ENCODE peak calls at places on chromosome 7, in seven cellular contexts. L, C, B, E, P, N and U are unnamed samples.

GRCh38 chr7:17367502-17367901 is 69.0 kb downstream of the AHR start:
- DNase-seq in L (no peak), C (no peak), B (no peak), E (no peak), P (no peak), N (no peak), U (no peak)

GRCh38 chr7:116025098-116025809 is 5.3 kb downstream of the TFEC start:
- DNase-seq in L (no peak), C (no peak), B (no peak), E (no peak), P (no peak), N (no peak), U (no peak)

GRCh38 chr7:46059308-46060020 is 138.4 kb upstream of the IGFBP3 start:
- DNase-seq in L (no peak), C (no peak), B (no peak), E (no peak), P (no peak), N (no peak), U (no peak)

GRCh38 chr7:30285531-30286284 is 1.3 kb downstream of the ZNRF2 start:
- DNase-seq in L (no peak), C (peak), B (no peak), E (peak), P (peak), N (peak), U (peak)

GRCh38 chr7:100153713-100154519 is 4.6 kb downstream of the TRAPPC14 start:
- DNase-seq in L (no peak), C (no peak), B (no peak), E (peak), P (peak), N (no peak), U (no peak)

GRCh38 chr7:144588535-144588934 is 185.0 kb upstream of the NOBOX start:
- DNase-seq in L (no peak), C (no peak), B (no peak), E (no peak), P (no peak), N (no peak), U (no peak)

GRCh38 chr7:82778021-82778420 is 334.4 kb upstream of the CACNA2D1 start:
- DNase-seq in L (no peak), C (no peak), B (no peak), E (no peak), P (no peak), N (no peak), U (no peak)

GRCh38 chr7:51666751-51667150 is 350.1 kb upstream of the COBL start:
- DNase-seq in L (no peak), C (no peak), B (no peak), E (peak), P (no peak), N (no peak), U (no peak)

GRCh38 chr7:28096713-28097112 is 83.9 kb downstream of the JAZF1 start:
- DNase-seq in L (peak), C (peak), B (peak), E (peak), P (peak), N (no peak), U (peak)

DNA sequence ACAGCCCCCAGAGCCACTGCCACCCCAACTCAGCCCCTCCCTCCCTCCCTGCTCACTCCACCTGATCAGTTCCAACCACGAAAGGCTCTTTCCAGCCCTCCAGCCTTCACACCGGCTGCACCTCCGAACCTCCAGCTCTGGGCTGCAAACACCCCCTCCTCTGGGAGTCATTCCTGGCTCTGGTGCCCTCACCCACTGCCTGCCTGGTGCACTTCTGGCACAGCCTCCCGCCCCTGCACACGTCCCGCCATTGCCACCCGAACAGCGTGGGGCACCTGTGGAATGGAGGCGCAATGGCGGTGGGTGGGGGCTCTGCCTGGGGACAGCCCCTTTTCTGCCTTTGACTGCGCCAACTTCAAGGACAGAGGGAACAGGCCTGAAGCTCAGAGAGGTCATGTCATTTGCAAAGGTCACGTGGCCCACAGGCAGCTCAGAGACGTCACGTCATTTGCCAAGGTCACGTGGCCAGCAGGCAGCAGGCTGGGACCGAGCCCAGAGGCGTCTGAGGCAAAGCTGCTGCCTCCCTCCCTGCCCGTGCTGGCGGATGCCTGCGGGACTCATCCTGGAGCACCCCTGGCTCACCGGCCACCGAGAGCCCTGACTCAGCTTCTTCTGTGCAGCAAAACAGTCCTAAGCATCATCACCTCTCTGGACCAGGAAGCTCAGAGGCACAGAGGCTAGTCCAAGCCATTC is 76.0 kb upstream of the DNAAF5 start:
- DNase-seq in L (no peak), C (no peak), B (no peak), E (no peak), P (no peak), N (no peak), U (no peak)
- TF ChIP-seq YY1 in L (no peak), C (no peak), B (no peak), E (no peak), P (no peak), N (no peak), U (no peak)

DNA sequence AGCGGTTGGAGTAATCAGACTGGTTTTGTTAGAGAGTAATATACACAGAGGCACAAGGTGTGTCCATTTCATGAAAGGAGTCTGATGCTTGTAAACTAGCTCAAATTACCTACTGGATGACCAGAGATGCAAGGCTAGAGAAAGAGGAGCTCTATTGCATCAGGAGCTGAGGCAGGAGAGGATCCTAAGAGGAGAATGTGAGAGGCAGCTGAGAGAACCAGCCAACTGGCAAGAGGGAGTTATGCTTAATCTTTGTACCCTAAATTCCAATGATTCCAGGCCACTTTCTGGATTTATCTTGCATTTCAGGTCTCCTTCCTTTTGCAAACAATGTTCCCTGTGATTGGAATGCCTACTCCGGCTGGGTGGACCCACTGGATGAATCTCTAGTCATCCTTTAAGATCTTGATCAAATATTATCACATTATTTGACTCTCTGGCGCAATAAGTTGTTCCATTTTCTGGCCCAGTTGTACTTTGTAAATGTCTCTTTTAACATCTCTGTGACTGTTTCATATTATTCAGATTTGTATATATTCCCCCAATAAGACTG is 57.5 kb upstream of the PTPN12 start:
- DNase-seq in L (no peak), C (peak), B (no peak), E (no peak), P (no peak), N (no peak), U (no peak)
- TF ChIP-seq YY1 in L (no peak), C (no peak), B (no peak), E (no peak), P (no peak), N (no peak), U (no peak)

GRCh38 chr7:102834466-102834865 is 78.3 kb upstream of the LRRC17 start:
- DNase-seq in L (no peak), C (no peak), B (no peak), E (no peak), P (no peak), N (no peak), U (no peak)
- TF ChIP-seq YY1 in L (no peak), C (no peak), B (no peak), E (no peak), P (no peak), N (no peak), U (no peak)

GRCh38 chr7:37786741-37787569 is 61.4 kb upstream of the NME8 start:
- DNase-seq in L (peak), C (no peak), B (no peak), E (no peak), P (no peak), N (no peak), U (no peak)

GRCh38 chr7:37784015-37784414 is 64.4 kb upstream of the NME8 start:
- DNase-seq in L (peak), C (no peak), B (no peak), E (no peak), P (no peak), N (no peak), U (no peak)

GRCh38 chr7:37782166-37782565 is 66.2 kb upstream of the NME8 start:
- DNase-seq in L (no peak), C (no peak), B (no peak), E (no peak), P (no peak), N (no peak), U (no peak)
- TF ChIP-seq YY1 in L (no peak), C (no peak), B (no peak), E (no peak), P (no peak), N (no peak), U (no peak)

GRCh38 chr7:18770852-18771251 is 275.3 kb downstream of the HDAC9 start:
- DNase-seq in L (no peak), C (no peak), B (no peak), E (no peak), P (no peak), N (no peak), U (no peak)

GRCh38 chr7:18771834-18772566 is 276.5 kb downstream of the HDAC9 start:
- DNase-seq in L (no peak), C (no peak), B (no peak), E (no peak), P (no peak), N (no peak), U (no peak)

GRCh38 chr7:18772567-18772965 is 277.0 kb downstream of the HDAC9 start:
- DNase-seq in L (no peak), C (no peak), B (no peak), E (no peak), P (no peak), N (no peak), U (no peak)

GRCh38 chr7:18768256-18768655 is 272.7 kb downstream of the HDAC9 start:
- DNase-seq in L (no peak), C (no peak), B (no peak), E (no peak), P (no peak), N (no peak), U (no peak)

GRCh38 chr7:18770154-18770807 is 274.7 kb downstream of the HDAC9 start:
- DNase-seq in L (no peak), C (no peak), B (no peak), E (no peak), P (no peak), N (no peak), U (no peak)
- TF ChIP-seq YY1 in L (no peak), C (no peak), B (no peak), E (no peak), P (no peak), N (no peak), U (no peak)

GRCh38 chr7:7323352-7323751 is 141.0 kb downstream of the C1GALT1 start:
- DNase-seq in L (peak), C (no peak), B (no peak), E (no peak), P (no peak), N (no peak), U (no peak)
- TF ChIP-seq YY1 in L (no peak), C (no peak), B (no peak), E (no peak), P (no peak), N (no peak), U (no peak)

DNA sequence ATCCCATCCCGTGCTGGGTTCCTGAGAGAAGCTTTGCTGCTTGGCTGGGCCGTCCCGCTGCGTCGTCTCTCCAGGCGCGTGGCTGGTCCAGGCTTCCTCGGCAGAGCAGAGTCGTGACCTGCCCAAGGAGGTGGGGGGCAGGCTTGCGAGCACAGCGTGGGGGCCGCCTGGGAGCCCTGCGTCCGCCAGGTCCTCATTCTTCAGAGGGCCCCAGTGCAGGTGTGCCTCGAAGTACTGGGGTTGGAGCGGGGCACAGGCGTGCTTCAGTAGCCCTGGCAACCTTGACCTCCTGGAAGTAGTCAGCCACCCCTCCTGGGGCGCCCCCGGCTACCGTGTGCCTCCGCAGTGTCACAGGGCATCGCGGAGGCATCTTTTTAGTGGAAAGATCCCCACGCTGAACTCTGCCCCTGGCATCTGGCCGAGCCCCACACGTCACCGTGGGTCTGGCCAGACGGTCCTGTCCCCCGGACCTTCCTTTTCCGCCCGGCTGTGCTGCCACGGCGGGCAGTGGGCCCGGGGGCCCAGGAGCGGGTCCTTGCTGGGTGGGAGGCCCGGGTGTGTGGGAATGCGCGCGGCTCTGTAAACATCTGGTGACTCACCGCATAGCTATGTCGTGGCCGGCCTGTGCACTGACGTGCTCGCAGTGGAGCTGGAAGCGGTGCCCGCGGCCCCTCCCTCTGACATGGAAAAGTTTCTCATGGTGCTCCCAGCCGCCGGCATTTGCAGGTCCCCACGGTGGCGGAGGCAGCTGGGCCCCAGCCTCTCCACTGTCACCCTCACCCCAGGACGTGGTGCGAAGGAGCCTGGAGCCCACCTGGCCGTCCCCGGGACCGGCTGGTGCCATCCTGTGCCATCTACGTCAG is 6.5 kb downstream of the MAFK start:
- DNase-seq in L (no peak), C (peak), B (peak), E (peak), P (peak), N (peak), U (peak)
- TF ChIP-seq YY1 in L (no peak), C (peak), B (no peak), E (no peak), P (no peak), N (no peak), U (no peak)